ENCODE peak calls at places on chromosomes 5 and 9, in ten cellular contexts. Q, X, E, B, W, U, K, J, T and I are unnamed samples.

GRCh38 chr9:91177661-91178280 is 183.9 kb downstream of the AUH start:
- DNase-seq in T (no peak), Q (peak), J (peak), E (no peak), U (peak), X (peak), B (no peak), W (peak), K (peak), I (peak)

GRCh38 chr5:96094904-96095303 is 133.3 kb upstream of the ELL2 start:
- DNase-seq in K (peak), J (peak), T (no peak), X (peak), Q (no peak), B (no peak), W (no peak), U (no peak), E (no peak), I (no peak)

GRCh38 chr9:127074561-127075548 is 47.6 kb downstream of the ANGPTL2 start:
- DNase-seq in Q (no peak), T (no peak), W (no peak), J (no peak), K (no peak), U (no peak), E (no peak), X (no peak), B (peak), I (no peak)

GRCh38 chr5:159956074-159956473 is 39.8 kb downstream of the ADRA1B start:
- DNase-seq in U (no peak), E (no peak), B (no peak), K (no peak), Q (no peak), T (no peak), X (peak), W (no peak), J (peak), I (no peak)

GRCh38 chr5:110478899-110479298 is 247.6 kb downstream of the TMEM232 start:
- DNase-seq in U (peak), W (peak), X (peak), K (peak), J (peak), Q (no peak), E (peak), B (no peak), T (no peak), I (peak)

GRCh38 chr5:123700624-123701023 is 188.6 kb downstream of the CSNK1G3 start:
- DNase-seq in J (peak), Q (no peak), T (no peak), W (peak), K (peak), X (peak), E (peak), U (no peak), B (no peak), I (peak)

GRCh38 chr5:145908206-145908945 is 28.0 kb upstream of the SH3RF2 start:
- DNase-seq in B (no peak), K (no peak), Q (no peak), X (no peak), U (peak), J (no peak), E (no peak), W (no peak), T (no peak), I (peak)

GRCh38 chr5:1175801-1176472 is 25.5 kb upstream of the SLC6A19 start:
- DNase-seq in T (no peak), Q (no peak), U (no peak), J (no peak), E (no peak), B (no peak), K (no peak), W (no peak), X (no peak), I (no peak)

GRCh38 chr5:128777052-128777451 is 188.2 kb upstream of the SLC27A6 start:
- DNase-seq in B (no peak), Q (no peak), X (no peak), K (no peak), J (no peak), U (no peak), E (no peak), T (no peak), W (peak), I (peak)

GRCh38 chr9:33446507-33447403 is 638 bp downstream of the AQP3 start:
- DNase-seq in J (peak), E (no peak), T (no peak), W (peak), U (peak), Q (peak), K (peak), X (peak), B (no peak), I (peak)

GRCh38 chr9:18492612-18493011 is 18.7 kb downstream of the ADAMTSL1 start:
- DNase-seq in E (no peak), W (no peak), X (no peak), Q (no peak), J (peak), U (no peak), K (peak), B (no peak), T (no peak), I (no peak)

GRCh38 chr5:12865529-12865928 is 961.3 kb upstream of the CTNND2 start:
- DNase-seq in B (no peak), E (no peak), U (no peak), W (peak), K (no peak), J (no peak), T (no peak), Q (no peak), X (no peak), I (no peak)

GRCh38 chr5:132220476-132220875 is 7.2 kb downstream of the P4HA2 start:
- DNase-seq in B (peak), X (no peak), J (peak), W (no peak), T (no peak), Q (no peak), U (no peak), K (no peak), E (no peak), I (no peak)

GRCh38 chr5:848671-849111 is 2.1 kb downstream of the ZDHHC11 start:
- DNase-seq in Q (no peak), K (no peak), J (no peak), B (peak), X (no peak), E (no peak), U (no peak), W (no peak), T (no peak), I (no peak)

GRCh38 chr9:123460091-123460490 is 104.1 kb downstream of the CRB2 start:
- DNase-seq in K (no peak), E (peak), Q (no peak), B (peak), W (peak), U (no peak), T (no peak), J (no peak), X (no peak), I (no peak)

GRCh38 chr9:82271099-82271498 is 282.5 kb downstream of the SPATA31D1 start:
- DNase-seq in B (no peak), U (no peak), X (peak), K (peak), Q (no peak), T (no peak), J (peak), W (peak), E (peak), I (peak)

GRCh38 chr5:127203818-127204217 is 86.8 kb upstream of the MEGF10 start:
- DNase-seq in W (peak), E (no peak), B (no peak), X (peak), T (no peak), K (peak), U (no peak), Q (no peak), J (peak), I (peak)

GRCh38 chr5:82164109-82164956 is 113.8 kb downstream of the RPS23 start:
- DNase-seq in Q (no peak), B (no peak), E (no peak), T (no peak), U (no peak), K (peak), J (peak), W (peak), X (peak), I (peak)

GRCh38 chr5:141866111-141866510 is 12.1 kb downstream of the PCDH1 start:
- DNase-seq in J (no peak), E (no peak), T (no peak), B (peak), X (no peak), K (no peak), W (peak), U (no peak), Q (no peak), I (peak)

GRCh38 chr9:9847750-9848149 is 765.1 kb downstream of the PTPRD start:
- DNase-seq in X (no peak), T (no peak), J (no peak), Q (no peak), W (no peak), U (no peak), B (no peak), K (no peak), E (no peak), I (no peak)

GRCh38 chr9:93121316-93122241 is 12.5 kb downstream of the NINJ1 start:
- DNase-seq in W (no peak), Q (no peak), J (no peak), K (no peak), T (no peak), U (no peak), X (no peak), B (peak), E (no peak), I (no peak)

GRCh38 chr5:81826128-81826527 is 75.2 kb upstream of the SSBP2 start:
- DNase-seq in W (no peak), T (no peak), J (peak), E (peak), X (peak), K (peak), U (peak), Q (no peak), B (no peak), I (no peak)

GRCh38 chr9:130167927-130168326 is 4.3 kb upstream of the NCS1 start:
- DNase-seq in T (no peak), J (no peak), E (no peak), K (no peak), U (peak), B (no peak), W (no peak), X (no peak), Q (no peak), I (no peak)

GRCh38 chr5:97245371-97245770 is 62.3 kb upstream of the RIOK2 start:
- DNase-seq in T (peak), W (no peak), U (no peak), Q (no peak), E (no peak), K (no peak), J (no peak), B (no peak), X (no peak), I (no peak)

GRCh38 chr5:14256756-14257393 is 113.7 kb downstream of the TRIO start:
- DNase-seq in K (no peak), T (peak), E (no peak), J (no peak), Q (no peak), X (no peak), W (no peak), U (no peak), B (no peak), I (no peak)

GRCh38 chr5:8188874-8189588 is 320.1 kb downstream of the MTRR start:
- DNase-seq in E (no peak), B (no peak), T (peak), X (no peak), W (no peak), K (no peak), U (no peak), J (no peak), Q (no peak), I (no peak)

GRCh38 chr5:17232405-17232804 is 15.0 kb downstream of the BASP1 start:
- DNase-seq in T (no peak), E (no peak), Q (no peak), K (no peak), W (no peak), J (no peak), U (no peak), X (no peak), B (no peak), I (no peak)

GRCh38 chr9:94086468-94086867 is 2.2 kb downstream of the PTPDC1 start:
- DNase-seq in X (peak), E (no peak), J (peak), Q (no peak), K (peak), W (peak), U (no peak), B (no peak), T (no peak), I (peak)

GRCh38 chr5:83802686-83803085 is 82.0 kb upstream of the HAPLN1 start:
- DNase-seq in Q (no peak), J (no peak), U (no peak), B (no peak), X (no peak), E (peak), K (no peak), T (no peak), W (peak), I (no peak)

GRCh38 chr5:56479701-56480304 is 246.7 kb upstream of the ANKRD55 start:
- DNase-seq in J (no peak), Q (peak), X (no peak), U (no peak), B (no peak), W (no peak), E (no peak), K (no peak), T (no peak), I (no peak)

GRCh38 chr5:77882670-77883257 is 106.6 kb upstream of the TBCA start:
- DNase-seq in U (no peak), X (peak), B (no peak), T (no peak), Q (no peak), K (peak), J (peak), W (peak), E (peak), I (peak)

GRCh38 chr5:96868603-96869371 is 7.5 kb upstream of the ERAP2 start:
- DNase-seq in J (peak), Q (no peak), U (no peak), T (peak), K (peak), E (peak), W (peak), X (peak), B (no peak), I (peak)

GRCh38 chr5:135222171-135222681 is 176.8 kb downstream of the MACROH2A1 start:
- DNase-seq in E (no peak), K (no peak), J (no peak), W (no peak), B (peak), X (no peak), Q (no peak), T (no peak), U (no peak), I (peak)